ENCODE peak calls at places on chromosomes 6 and 20, in nine cellular contexts. One of them, this sample, is unnamed.

GRCh38 chr20:57326667-57327455 is 2.7 kb upstream of the SPO11 start:
- DNase-seq in cardiac fibroblast: no peak
- DNase-seq in WTC11: peak
- DNase-seq in body of pancreas: no peak
- DNase-seq in heart left ventricle: no peak
- DNase-seq in activated B cell treated with CpG ODN at 0.5 μM for 24 hours: no peak
- DNase-seq in HL-60: no peak
- DNase-seq in fibroblast of pulmonary artery: no peak
- DNase-seq in right atrium auricular region: peak
- DNase-seq in this sample: peak

GRCh38 chr6:26056583-26057350 is 30.5 kb upstream of the HFE start:
- DNase-seq in cardiac fibroblast: peak
- DNase-seq in WTC11: no peak
- DNase-seq in body of pancreas: peak
- DNase-seq in heart left ventricle: peak
- DNase-seq in activated B cell treated with CpG ODN at 0.5 μM for 24 hours: no peak
- DNase-seq in HL-60: peak
- DNase-seq in fibroblast of pulmonary artery: peak
- DNase-seq in right atrium auricular region: no peak
- DNase-seq in this sample: peak

GRCh38 chr20:34062651-34063482 is 49.2 kb downstream of the EIF2S2 start:
- DNase-seq in cardiac fibroblast: peak
- DNase-seq in WTC11: no peak
- DNase-seq in body of pancreas: no peak
- DNase-seq in heart left ventricle: no peak
- DNase-seq in activated B cell treated with CpG ODN at 0.5 μM for 24 hours: no peak
- DNase-seq in HL-60: no peak
- DNase-seq in fibroblast of pulmonary artery: peak
- DNase-seq in right atrium auricular region: no peak
- DNase-seq in this sample: no peak

GRCh38 chr20:4082406-4083102 is 67.2 kb upstream of the RNF24 start:
- DNase-seq in cardiac fibroblast: peak
- DNase-seq in WTC11: peak
- DNase-seq in body of pancreas: peak
- DNase-seq in heart left ventricle: peak
- DNase-seq in activated B cell treated with CpG ODN at 0.5 μM for 24 hours: peak
- DNase-seq in HL-60: peak
- DNase-seq in fibroblast of pulmonary artery: peak
- DNase-seq in right atrium auricular region: peak
- DNase-seq in this sample: peak

GRCh38 chr6:121748376-121748775 is 312.9 kb downstream of the GJA1 start:
- DNase-seq in cardiac fibroblast: peak
- DNase-seq in WTC11: no peak
- DNase-seq in body of pancreas: no peak
- DNase-seq in heart left ventricle: no peak
- DNase-seq in activated B cell treated with CpG ODN at 0.5 μM for 24 hours: no peak
- DNase-seq in HL-60: no peak
- DNase-seq in fibroblast of pulmonary artery: peak
- DNase-seq in right atrium auricular region: no peak
- DNase-seq in this sample: no peak

GRCh38 chr6:87407531-87407895 is 259 bp upstream of the CFAP206 start:
- DNase-seq in cardiac fibroblast: peak
- DNase-seq in WTC11: no peak
- DNase-seq in body of pancreas: no peak
- DNase-seq in heart left ventricle: peak
- DNase-seq in activated B cell treated with CpG ODN at 0.5 μM for 24 hours: no peak
- DNase-seq in HL-60: no peak
- DNase-seq in fibroblast of pulmonary artery: peak
- DNase-seq in right atrium auricular region: no peak
- DNase-seq in this sample: peak

GRCh38 chr6:3749390-3749978 is 2.0 kb downstream of the PXDC1 start:
- DNase-seq in cardiac fibroblast: no peak
- DNase-seq in WTC11: peak
- DNase-seq in body of pancreas: peak
- DNase-seq in heart left ventricle: no peak
- DNase-seq in activated B cell treated with CpG ODN at 0.5 μM for 24 hours: no peak
- DNase-seq in HL-60: no peak
- DNase-seq in fibroblast of pulmonary artery: no peak
- DNase-seq in right atrium auricular region: no peak
- DNase-seq in this sample: peak

GRCh38 chr6:1388081-1388926 is 1.1 kb upstream of the FOXF2 start:
- DNase-seq in cardiac fibroblast: no peak
- DNase-seq in WTC11: peak
- DNase-seq in body of pancreas: no peak
- DNase-seq in heart left ventricle: no peak
- DNase-seq in activated B cell treated with CpG ODN at 0.5 μM for 24 hours: no peak
- DNase-seq in HL-60: no peak
- DNase-seq in fibroblast of pulmonary artery: no peak
- DNase-seq in right atrium auricular region: no peak
- DNase-seq in this sample: no peak

GRCh38 chr6:107154131-107154906 is 39.0 kb upstream of the BEND3 start:
- DNase-seq in cardiac fibroblast: no peak
- DNase-seq in WTC11: peak
- DNase-seq in body of pancreas: peak
- DNase-seq in heart left ventricle: no peak
- DNase-seq in activated B cell treated with CpG ODN at 0.5 μM for 24 hours: no peak
- DNase-seq in HL-60: no peak
- DNase-seq in fibroblast of pulmonary artery: no peak
- DNase-seq in right atrium auricular region: no peak
- DNase-seq in this sample: no peak

GRCh38 chr6:9851006-9851405 is 563.9 kb downstream of the TFAP2A start:
- DNase-seq in cardiac fibroblast: no peak
- DNase-seq in WTC11: no peak
- DNase-seq in body of pancreas: no peak
- DNase-seq in heart left ventricle: no peak
- DNase-seq in activated B cell treated with CpG ODN at 0.5 μM for 24 hours: no peak
- DNase-seq in HL-60: no peak
- DNase-seq in fibroblast of pulmonary artery: no peak
- DNase-seq in right atrium auricular region: no peak
- DNase-seq in this sample: no peak

GRCh38 chr6:118567974-118568373 is 19.9 kb downstream of the PLN start:
- DNase-seq in cardiac fibroblast: no peak
- DNase-seq in WTC11: no peak
- DNase-seq in body of pancreas: no peak
- DNase-seq in heart left ventricle: no peak
- DNase-seq in activated B cell treated with CpG ODN at 0.5 μM for 24 hours: no peak
- DNase-seq in HL-60: no peak
- DNase-seq in fibroblast of pulmonary artery: no peak
- DNase-seq in right atrium auricular region: no peak
- DNase-seq in this sample: no peak

GRCh38 chr20:40251284-40251932 is 437.6 kb downstream of the MAFB start:
- DNase-seq in cardiac fibroblast: peak
- DNase-seq in WTC11: peak
- DNase-seq in body of pancreas: peak
- DNase-seq in heart left ventricle: no peak
- DNase-seq in activated B cell treated with CpG ODN at 0.5 μM for 24 hours: no peak
- DNase-seq in HL-60: peak
- DNase-seq in fibroblast of pulmonary artery: peak
- DNase-seq in right atrium auricular region: no peak
- DNase-seq in this sample: no peak
- TF ChIP-seq CTCF in cardiac fibroblast: peak
- TF ChIP-seq CTCF in WTC11: peak
- TF ChIP-seq CTCF in body of pancreas: no peak
- TF ChIP-seq CTCF in heart left ventricle: peak
- TF ChIP-seq CTCF in activated B cell treated with CpG ODN at 0.5 μM for 24 hours: no peak
- TF ChIP-seq CTCF in HL-60: peak
- TF ChIP-seq CTCF in fibroblast of pulmonary artery: peak
- TF ChIP-seq CTCF in right atrium auricular region: no peak
- TF ChIP-seq CTCF in this sample: no peak

DNA sequence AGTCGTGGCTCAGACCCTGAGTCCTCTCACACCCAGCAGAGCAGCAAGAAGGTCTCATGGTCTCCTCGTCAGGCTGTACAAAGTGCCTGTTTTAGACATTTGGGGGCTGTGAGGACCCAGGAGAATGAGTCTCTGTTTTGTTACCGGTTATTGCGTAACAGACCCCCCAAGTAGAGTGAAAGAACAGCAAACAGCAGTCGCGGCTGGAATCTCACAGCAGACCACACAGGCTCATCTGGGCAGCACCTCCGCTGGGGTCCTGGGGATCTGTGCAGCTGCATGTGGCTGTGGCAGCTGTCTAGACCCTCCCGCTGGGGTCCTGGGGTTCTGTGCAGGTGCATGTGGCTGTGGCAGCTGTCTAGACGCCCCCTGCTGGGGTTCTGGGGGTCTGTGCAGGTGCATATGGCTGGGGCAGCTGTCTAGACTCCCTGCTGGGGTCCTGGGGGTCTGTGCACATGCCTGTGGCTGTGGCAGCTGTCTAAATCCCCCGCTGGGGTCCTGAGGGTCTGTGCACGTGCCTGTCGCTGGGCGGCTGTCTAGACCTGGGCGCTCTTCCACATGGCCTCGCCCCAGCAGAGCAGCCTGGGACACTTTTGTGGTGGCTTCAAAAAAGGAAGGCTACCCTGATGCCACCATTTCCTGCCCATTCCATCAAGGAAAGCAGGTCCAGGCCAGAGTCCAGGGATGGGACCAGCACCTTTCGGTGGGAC is 24.7 kb downstream of the ENTPD6 start:
- DNase-seq in cardiac fibroblast: no peak
- DNase-seq in WTC11: peak
- DNase-seq in body of pancreas: no peak
- DNase-seq in heart left ventricle: no peak
- DNase-seq in activated B cell treated with CpG ODN at 0.5 μM for 24 hours: no peak
- DNase-seq in HL-60: no peak
- DNase-seq in fibroblast of pulmonary artery: no peak
- DNase-seq in right atrium auricular region: no peak
- DNase-seq in this sample: no peak
- TF ChIP-seq CTCF in cardiac fibroblast: peak
- TF ChIP-seq CTCF in WTC11: peak
- TF ChIP-seq CTCF in body of pancreas: no peak
- TF ChIP-seq CTCF in heart left ventricle: peak
- TF ChIP-seq CTCF in activated B cell treated with CpG ODN at 0.5 μM for 24 hours: no peak
- TF ChIP-seq CTCF in HL-60: no peak
- TF ChIP-seq CTCF in fibroblast of pulmonary artery: peak
- TF ChIP-seq CTCF in right atrium auricular region: peak
- TF ChIP-seq CTCF in this sample: no peak

GRCh38 chr20:46689082-46689753 is at the start of gene TP53RK:
- DNase-seq in cardiac fibroblast: peak
- DNase-seq in WTC11: peak
- DNase-seq in body of pancreas: peak
- DNase-seq in heart left ventricle: peak
- DNase-seq in activated B cell treated with CpG ODN at 0.5 μM for 24 hours: peak
- DNase-seq in HL-60: peak
- DNase-seq in fibroblast of pulmonary artery: peak
- DNase-seq in right atrium auricular region: peak
- DNase-seq in this sample: peak
- TF ChIP-seq CTCF in cardiac fibroblast: no peak
- TF ChIP-seq CTCF in WTC11: no peak
- TF ChIP-seq CTCF in body of pancreas: peak
- TF ChIP-seq CTCF in heart left ventricle: peak
- TF ChIP-seq CTCF in activated B cell treated with CpG ODN at 0.5 μM for 24 hours: no peak
- TF ChIP-seq CTCF in HL-60: no peak
- TF ChIP-seq CTCF in fibroblast of pulmonary artery: no peak
- TF ChIP-seq CTCF in right atrium auricular region: no peak
- TF ChIP-seq CTCF in this sample: peak

DNA sequence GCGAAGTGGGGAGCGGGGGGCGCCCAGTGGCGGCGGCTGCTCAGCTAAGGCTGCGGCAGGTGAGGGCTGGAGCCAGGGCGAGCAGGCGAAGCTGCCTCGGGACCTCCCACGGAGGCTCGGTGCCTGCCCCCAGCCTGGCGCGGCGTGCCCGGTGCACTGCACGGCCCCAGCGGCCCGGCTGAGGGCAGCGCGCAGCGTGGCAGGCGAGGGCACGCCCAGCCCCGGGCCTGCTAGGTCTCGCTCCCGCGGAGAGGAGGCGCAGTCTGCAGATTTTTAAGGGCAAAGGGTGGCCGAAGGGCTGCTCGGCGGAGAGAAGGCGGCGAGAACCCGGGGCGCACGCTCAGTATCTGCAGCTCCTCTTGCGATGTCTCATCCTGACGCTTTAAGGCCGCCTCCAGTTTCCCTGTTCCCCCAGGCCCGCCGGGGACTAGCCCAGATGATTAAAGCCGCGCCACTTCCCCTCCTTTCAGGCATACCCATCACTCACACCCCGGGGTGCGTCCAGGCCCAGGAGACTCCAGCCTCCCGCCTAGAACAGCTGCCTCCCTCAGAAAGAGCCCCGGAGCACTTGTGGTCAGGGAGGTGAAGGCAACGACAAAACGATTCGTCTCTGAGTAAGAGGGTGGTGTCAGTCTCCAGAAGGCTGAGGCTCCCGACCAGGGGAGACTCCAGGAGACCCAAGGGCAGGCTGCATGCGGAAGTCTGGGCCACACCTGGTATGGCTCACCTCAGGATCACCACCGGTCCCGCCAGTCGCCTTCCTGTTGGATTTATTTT is at the start of gene FERMT1:
- DNase-seq in cardiac fibroblast: peak
- DNase-seq in WTC11: peak
- DNase-seq in body of pancreas: peak
- DNase-seq in heart left ventricle: peak
- DNase-seq in activated B cell treated with CpG ODN at 0.5 μM for 24 hours: no peak
- DNase-seq in HL-60: peak
- DNase-seq in fibroblast of pulmonary artery: peak
- DNase-seq in right atrium auricular region: no peak
- DNase-seq in this sample: peak
- TF ChIP-seq CTCF in cardiac fibroblast: peak
- TF ChIP-seq CTCF in WTC11: no peak
- TF ChIP-seq CTCF in body of pancreas: peak
- TF ChIP-seq CTCF in heart left ventricle: peak
- TF ChIP-seq CTCF in activated B cell treated with CpG ODN at 0.5 μM for 24 hours: no peak
- TF ChIP-seq CTCF in HL-60: no peak
- TF ChIP-seq CTCF in fibroblast of pulmonary artery: peak
- TF ChIP-seq CTCF in right atrium auricular region: no peak
- TF ChIP-seq CTCF in this sample: no peak

DNA sequence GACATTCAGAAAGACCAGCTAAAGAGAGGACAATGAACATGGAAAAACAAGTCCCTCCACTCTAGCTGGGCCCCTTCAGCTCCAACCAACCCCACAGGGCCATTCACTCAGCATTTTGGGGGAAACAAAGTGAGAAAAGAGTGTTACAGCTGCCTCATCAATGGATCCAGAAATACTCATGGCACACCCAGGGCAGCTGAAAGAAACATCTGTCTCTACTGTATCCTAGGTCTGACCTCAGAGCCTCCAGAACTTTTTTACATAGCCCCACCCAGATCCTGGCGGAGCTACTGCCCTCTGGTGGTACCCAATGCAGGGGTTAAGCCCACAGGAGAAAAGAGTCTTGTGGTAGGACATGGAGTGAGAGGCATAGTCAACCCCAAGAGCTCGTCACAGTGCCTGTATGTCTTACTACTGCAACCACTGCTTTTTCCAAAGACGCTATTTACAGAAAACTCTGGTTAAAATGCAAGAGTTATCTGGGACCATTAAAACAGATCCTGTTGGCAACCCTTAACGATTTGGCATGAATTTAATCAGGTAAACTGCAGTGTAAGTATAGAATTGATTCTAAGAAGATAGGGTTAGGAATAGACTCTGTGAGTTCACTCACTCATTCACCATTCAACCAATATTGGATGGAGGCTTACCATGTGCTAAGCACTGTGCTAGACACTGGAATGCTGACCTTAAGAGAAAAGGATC is 37.4 kb upstream of the FAM83C start:
- DNase-seq in cardiac fibroblast: peak
- DNase-seq in WTC11: peak
- DNase-seq in body of pancreas: peak
- DNase-seq in heart left ventricle: no peak
- DNase-seq in activated B cell treated with CpG ODN at 0.5 μM for 24 hours: no peak
- DNase-seq in HL-60: peak
- DNase-seq in fibroblast of pulmonary artery: peak
- DNase-seq in right atrium auricular region: no peak
- DNase-seq in this sample: no peak
- TF ChIP-seq CTCF in cardiac fibroblast: peak
- TF ChIP-seq CTCF in WTC11: peak
- TF ChIP-seq CTCF in body of pancreas: peak
- TF ChIP-seq CTCF in heart left ventricle: peak
- TF ChIP-seq CTCF in activated B cell treated with CpG ODN at 0.5 μM for 24 hours: no peak
- TF ChIP-seq CTCF in HL-60: peak
- TF ChIP-seq CTCF in fibroblast of pulmonary artery: peak
- TF ChIP-seq CTCF in right atrium auricular region: no peak
- TF ChIP-seq CTCF in this sample: peak

GRCh38 chr6:141309295-141309694 is 823.4 kb upstream of the GJE1 start:
- DNase-seq in cardiac fibroblast: peak
- DNase-seq in WTC11: no peak
- DNase-seq in body of pancreas: no peak
- DNase-seq in heart left ventricle: no peak
- DNase-seq in activated B cell treated with CpG ODN at 0.5 μM for 24 hours: no peak
- DNase-seq in HL-60: no peak
- DNase-seq in fibroblast of pulmonary artery: peak
- DNase-seq in right atrium auricular region: no peak
- DNase-seq in this sample: no peak
- TF ChIP-seq CTCF in cardiac fibroblast: peak
- TF ChIP-seq CTCF in WTC11: no peak
- TF ChIP-seq CTCF in body of pancreas: no peak
- TF ChIP-seq CTCF in heart left ventricle: peak
- TF ChIP-seq CTCF in activated B cell treated with CpG ODN at 0.5 μM for 24 hours: no peak
- TF ChIP-seq CTCF in HL-60: no peak
- TF ChIP-seq CTCF in fibroblast of pulmonary artery: no peak
- TF ChIP-seq CTCF in right atrium auricular region: no peak
- TF ChIP-seq CTCF in this sample: no peak

This sample was measured in left lung.